ENCODE peak calls at places on chromosomes 3 and 15, in six cellular contexts. One of them, this sample, is unnamed.

GRCh38 chr15:92123848-92124631 is 269.6 kb upstream of the ST8SIA2 start:
- DNase-seq in Peyer's patch: no peak
- DNase-seq in brain microvascular endothelial cell: no peak
- DNase-seq in breast epithelium: no peak
- DNase-seq in sigmoid colon: peak
- DNase-seq in adrenal gland: no peak
- DNase-seq in this sample: no peak

GRCh38 chr3:49722896-49723295 is 855 bp downstream of the GMPPB start:
- DNase-seq in Peyer's patch: no peak
- DNase-seq in brain microvascular endothelial cell: no peak
- DNase-seq in breast epithelium: no peak
- DNase-seq in sigmoid colon: no peak
- DNase-seq in adrenal gland: peak
- DNase-seq in this sample: no peak

GRCh38 chr3:173553635-173554280 is 156.2 kb downstream of the NLGN1 start:
- DNase-seq in Peyer's patch: no peak
- DNase-seq in brain microvascular endothelial cell: peak
- DNase-seq in breast epithelium: no peak
- DNase-seq in sigmoid colon: no peak
- DNase-seq in adrenal gland: no peak
- DNase-seq in this sample: no peak

GRCh38 chr3:108062051-108062450 is 28.8 kb downstream of the CD47 start:
- DNase-seq in Peyer's patch: no peak
- DNase-seq in brain microvascular endothelial cell: no peak
- DNase-seq in breast epithelium: no peak
- DNase-seq in sigmoid colon: no peak
- DNase-seq in adrenal gland: no peak
- DNase-seq in this sample: no peak

GRCh38 chr15:35665855-35666536 is 120.0 kb upstream of the DPH6 start:
- DNase-seq in Peyer's patch: no peak
- DNase-seq in brain microvascular endothelial cell: no peak
- DNase-seq in breast epithelium: no peak
- DNase-seq in sigmoid colon: no peak
- DNase-seq in adrenal gland: no peak
- DNase-seq in this sample: no peak

GRCh38 chr3:150890320-150890719 is 14.9 kb downstream of the MINDY4B start:
- DNase-seq in Peyer's patch: no peak
- DNase-seq in brain microvascular endothelial cell: no peak
- DNase-seq in breast epithelium: no peak
- DNase-seq in sigmoid colon: no peak
- DNase-seq in adrenal gland: no peak
- DNase-seq in this sample: no peak

GRCh38 chr3:112639451-112640332 is 1.3 kb downstream of the CCDC80 start:
- DNase-seq in Peyer's patch: no peak
- DNase-seq in brain microvascular endothelial cell: no peak
- DNase-seq in breast epithelium: no peak
- DNase-seq in sigmoid colon: peak
- DNase-seq in adrenal gland: no peak
- DNase-seq in this sample: no peak

GRCh38 chr15:64847876-64848716 is 6.4 kb downstream of the PLEKHO2 start:
- DNase-seq in Peyer's patch: no peak
- DNase-seq in brain microvascular endothelial cell: no peak
- DNase-seq in breast epithelium: no peak
- DNase-seq in sigmoid colon: peak
- DNase-seq in adrenal gland: no peak
- DNase-seq in this sample: no peak

GRCh38 chr3:88219138-88219792 is 69.5 kb downstream of the C3orf38 start:
- DNase-seq in Peyer's patch: peak
- DNase-seq in brain microvascular endothelial cell: peak
- DNase-seq in breast epithelium: no peak
- DNase-seq in sigmoid colon: no peak
- DNase-seq in adrenal gland: peak
- DNase-seq in this sample: no peak
- TF ChIP-seq CTCF in Peyer's patch: no peak
- TF ChIP-seq CTCF in brain microvascular endothelial cell: peak
- TF ChIP-seq CTCF in breast epithelium: peak
- TF ChIP-seq CTCF in sigmoid colon: peak
- TF ChIP-seq CTCF in adrenal gland: no peak
- TF ChIP-seq CTCF in this sample: peak

DNA sequence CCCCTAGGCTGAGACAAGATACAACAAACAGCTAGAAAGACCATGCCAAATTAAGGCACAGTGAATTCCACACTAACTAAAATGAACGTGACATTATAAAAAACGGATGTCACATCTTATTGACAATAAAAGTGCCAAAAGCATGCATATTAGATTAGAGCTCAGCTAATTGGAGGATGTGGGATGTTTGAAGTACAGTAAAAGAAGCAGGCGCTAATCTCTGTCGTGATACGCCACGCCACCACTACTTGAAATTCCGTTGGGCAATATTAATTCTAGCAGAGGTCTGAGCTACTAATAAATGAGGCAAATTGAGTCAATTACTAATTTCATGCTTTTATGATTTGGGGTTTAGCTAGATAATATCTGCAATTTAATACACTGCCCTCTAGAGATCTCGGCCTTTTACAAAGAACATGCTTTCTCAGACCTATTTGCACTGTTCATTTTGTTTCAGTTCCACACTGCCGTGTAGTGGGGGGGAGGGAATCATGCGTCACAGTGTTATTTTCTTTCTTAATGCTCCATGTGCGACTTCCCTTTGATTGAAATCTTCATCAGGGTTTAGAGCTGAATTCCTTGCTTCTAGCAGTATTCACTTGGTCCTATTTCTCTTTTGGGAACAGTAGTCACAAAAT is 52.9 kb upstream of the ROBO2 start:
- DNase-seq in Peyer's patch: no peak
- DNase-seq in brain microvascular endothelial cell: no peak
- DNase-seq in breast epithelium: no peak
- DNase-seq in sigmoid colon: no peak
- DNase-seq in adrenal gland: no peak
- DNase-seq in this sample: no peak
- H3K4me3 ChIP-seq in Peyer's patch: no peak
- H3K4me3 ChIP-seq in brain microvascular endothelial cell: no peak
- H3K4me3 ChIP-seq in breast epithelium: no peak
- H3K4me3 ChIP-seq in sigmoid colon: no peak
- H3K4me3 ChIP-seq in adrenal gland: no peak
- H3K4me3 ChIP-seq in this sample: no peak

GRCh38 chr15:58497036-58497785 is 65.4 kb downstream of the LIPC start:
- DNase-seq in Peyer's patch: peak
- DNase-seq in brain microvascular endothelial cell: no peak
- DNase-seq in breast epithelium: no peak
- DNase-seq in sigmoid colon: no peak
- DNase-seq in adrenal gland: no peak
- DNase-seq in this sample: no peak

GRCh38 chr15:58495836-58496501 is 64.2 kb downstream of the LIPC start:
- DNase-seq in Peyer's patch: peak
- DNase-seq in brain microvascular endothelial cell: no peak
- DNase-seq in breast epithelium: no peak
- DNase-seq in sigmoid colon: no peak
- DNase-seq in adrenal gland: no peak
- DNase-seq in this sample: no peak

GRCh38 chr15:58501636-58502178 is 69.9 kb downstream of the LIPC start:
- DNase-seq in Peyer's patch: no peak
- DNase-seq in brain microvascular endothelial cell: no peak
- DNase-seq in breast epithelium: no peak
- DNase-seq in sigmoid colon: no peak
- DNase-seq in adrenal gland: no peak
- DNase-seq in this sample: no peak

GRCh38 chr15:58501006-58501405 is 69.2 kb downstream of the LIPC start:
- DNase-seq in Peyer's patch: no peak
- DNase-seq in brain microvascular endothelial cell: no peak
- DNase-seq in breast epithelium: no peak
- DNase-seq in sigmoid colon: no peak
- DNase-seq in adrenal gland: no peak
- DNase-seq in this sample: no peak

GRCh38 chr15:58498821-58499580 is 67.2 kb downstream of the LIPC start:
- DNase-seq in Peyer's patch: no peak
- DNase-seq in brain microvascular endothelial cell: peak
- DNase-seq in breast epithelium: no peak
- DNase-seq in sigmoid colon: no peak
- DNase-seq in adrenal gland: no peak
- DNase-seq in this sample: peak
- TF ChIP-seq CTCF in Peyer's patch: no peak
- TF ChIP-seq CTCF in brain microvascular endothelial cell: no peak
- TF ChIP-seq CTCF in breast epithelium: no peak
- TF ChIP-seq CTCF in sigmoid colon: no peak
- TF ChIP-seq CTCF in adrenal gland: no peak
- TF ChIP-seq CTCF in this sample: no peak

GRCh38 chr3:71498543-71498942 is 85.0 kb downstream of the FOXP1 start:
- DNase-seq in Peyer's patch: no peak
- DNase-seq in brain microvascular endothelial cell: no peak
- DNase-seq in breast epithelium: no peak
- DNase-seq in sigmoid colon: no peak
- DNase-seq in adrenal gland: no peak
- DNase-seq in this sample: no peak

GRCh38 chr3:71493372-71493771 is 90.2 kb downstream of the FOXP1 start:
- DNase-seq in Peyer's patch: no peak
- DNase-seq in brain microvascular endothelial cell: no peak
- DNase-seq in breast epithelium: no peak
- DNase-seq in sigmoid colon: no peak
- DNase-seq in adrenal gland: no peak
- DNase-seq in this sample: no peak

GRCh38 chr3:71497367-71497925 is 86.1 kb downstream of the FOXP1 start:
- DNase-seq in Peyer's patch: no peak
- DNase-seq in brain microvascular endothelial cell: no peak
- DNase-seq in breast epithelium: no peak
- DNase-seq in sigmoid colon: no peak
- DNase-seq in adrenal gland: no peak
- DNase-seq in this sample: no peak

GRCh38 chr3:71498053-71498452 is 85.5 kb downstream of the FOXP1 start:
- DNase-seq in Peyer's patch: no peak
- DNase-seq in brain microvascular endothelial cell: no peak
- DNase-seq in breast epithelium: no peak
- DNase-seq in sigmoid colon: no peak
- DNase-seq in adrenal gland: no peak
- DNase-seq in this sample: no peak

GRCh38 chr3:71495708-71496472 is 87.6 kb downstream of the FOXP1 start:
- DNase-seq in Peyer's patch: no peak
- DNase-seq in brain microvascular endothelial cell: peak
- DNase-seq in breast epithelium: no peak
- DNase-seq in sigmoid colon: no peak
- DNase-seq in adrenal gland: peak
- DNase-seq in this sample: peak
- H3K4me3 ChIP-seq in Peyer's patch: peak
- H3K4me3 ChIP-seq in brain microvascular endothelial cell: peak
- H3K4me3 ChIP-seq in breast epithelium: peak
- H3K4me3 ChIP-seq in sigmoid colon: no peak
- H3K4me3 ChIP-seq in adrenal gland: no peak
- H3K4me3 ChIP-seq in this sample: no peak